ENCODE peak calls at places on chromosomes 4 and X, in four cellular contexts. B is hypothalamus, Y is tibial artery, V is NCI-H146. Z is an unnamed sample.

GRCh38 chrX:45191383-45191782 is 9.3 kb downstream of the DIPK2B start:
- DNase-seq in B (no peak), Y (no peak), V (no peak), Z (no peak)

GRCh38 chrX:23901805-23902204 is 5.9 kb downstream of the APOO start:
- DNase-seq in B (peak), Y (peak), V (peak), Z (no peak)

GRCh38 chr4:40402556-40402955 is 67.4 kb downstream of the CHRNA9 start:
- DNase-seq in B (no peak), Y (no peak), V (no peak), Z (no peak)

GRCh38 chr4:41155194-41155830 is 59.0 kb downstream of the APBB2 start:
- DNase-seq in B (no peak), Y (no peak), V (no peak), Z (no peak)

GRCh38 chrX:130801901-130802300 is 101.1 kb downstream of the ENOX2 start:
- DNase-seq in B (no peak), Y (no peak), V (no peak), Z (no peak)

GRCh38 chr4:45477311-45477733 is 646.5 kb downstream of the GABRG1 start:
- DNase-seq in B (no peak), Y (no peak), V (no peak), Z (no peak)

GRCh38 chrX:68868316-68868715 is 39.5 kb downstream of the EFNB1 start:
- DNase-seq in B (no peak), Y (no peak), V (no peak), Z (no peak)

GRCh38 chrX:144388738-144389137 is 504.9 kb downstream of the UBE2NL start:
- DNase-seq in B (no peak), Y (no peak), V (no peak), Z (no peak)

GRCh38 chrX:39903343-39903742 is 194.4 kb downstream of the BCOR start:
- DNase-seq in B (no peak), Y (no peak), V (no peak), Z (no peak)

GRCh38 chr4:187550256-187550950 is 445.2 kb upstream of the ZFP42 start:
- DNase-seq in B (no peak), Y (no peak), V (no peak), Z (no peak)

GRCh38 chrX:138710311-138710791 is 1.2 kb downstream of the FGF13 start:
- DNase-seq in B (no peak), Y (no peak), V (no peak), Z (no peak)

GRCh38 chr4:185542626-185543336 is 7.5 kb upstream of the PDLIM3 start:
- DNase-seq in B (no peak), Y (peak), V (no peak), Z (no peak)

GRCh38 chr4:163534056-163534455 is 39.6 kb downstream of the TMA16 start:
- DNase-seq in B (no peak), Y (no peak), V (no peak), Z (no peak)

GRCh38 chr4:72119946-72120345 is 88.1 kb downstream of the NPFFR2 start:
- DNase-seq in B (no peak), Y (no peak), V (no peak), Z (no peak)

GRCh38 chr4:142043509-142043908 is 407.1 kb downstream of the IL15 start:
- DNase-seq in B (no peak), Y (no peak), V (no peak), Z (no peak)

GRCh38 chrX:13742397-13743176 is 8.0 kb downstream of the OFD1 start:
- DNase-seq in B (no peak), Y (no peak), V (no peak), Z (no peak)

GRCh38 chrX:108511721-108512120 is 72.1 kb downstream of the COL4A5 start:
- DNase-seq in B (no peak), Y (no peak), V (no peak), Z (no peak)

GRCh38 chr4:162952232-162952631 is 214.5 kb downstream of the NAF1 start:
- DNase-seq in B (no peak), Y (no peak), V (no peak), Z (no peak)

GRCh38 chr4:3780347-3781171 is 14.4 kb downstream of the ADRA2C start:
- DNase-seq in B (no peak), Y (no peak), V (no peak), Z (no peak)

GRCh38 chrX:39112143-39112542 is 310.9 kb downstream of the MID1IP1 start:
- DNase-seq in B (no peak), Y (no peak), V (no peak), Z (no peak)

GRCh38 chr4:187075514-187075913 is 351.9 kb upstream of the FAT1 start:
- DNase-seq in B (no peak), Y (no peak), V (no peak), Z (no peak)

GRCh38 chrX:26295425-26295824 is 79.5 kb downstream of the MAGEB5 start:
- DNase-seq in B (no peak), Y (no peak), V (no peak), Z (no peak)

GRCh38 chr4:147157860-147158701 is 212.4 kb upstream of the TTC29 start:
- DNase-seq in B (peak), Y (no peak), V (no peak), Z (peak)

GRCh38 chr4:95979961-95980876 is 140.3 kb downstream of the PDHA2 start:
- DNase-seq in B (no peak), Y (no peak), V (no peak), Z (no peak)

GRCh38 chr4:177718514-177718913 is 276.3 kb upstream of the AGA start:
- DNase-seq in B (no peak), Y (no peak), V (no peak), Z (no peak)

GRCh38 chr4:155911905-155912304 is 8.4 kb downstream of the TDO2 start:
- DNase-seq in B (no peak), Y (no peak), V (no peak), Z (no peak)

GRCh38 chr4:30754021-30754420 is 33.9 kb downstream of the PCDH7 start:
- DNase-seq in B (no peak), Y (no peak), V (no peak), Z (no peak)

GRCh38 chrX:65990702-65991101 is 49.2 kb downstream of the VSIG4 start:
- DNase-seq in B (no peak), Y (no peak), V (no peak), Z (no peak)

GRCh38 chrX:10415704-10416001 is 204.7 kb downstream of the MID1 start:
- DNase-seq in B (no peak), Y (no peak), V (no peak), Z (no peak)

GRCh38 chr4:24978291-24979072 is 52.3 kb downstream of the LGI2 start:
- DNase-seq in B (no peak), Y (no peak), V (no peak), Z (no peak)

GRCh38 chr4:123874044-123874443 is 477.4 kb downstream of the SPRY1 start:
- DNase-seq in B (no peak), Y (no peak), V (no peak), Z (no peak)

GRCh38 chr4:34037280-34037679 is 2207.0 kb downstream of the ARAP2 start:
- DNase-seq in B (no peak), Y (no peak), V (no peak), Z (no peak)

Z was measured in nucleus accumbens.